ENCODE peak calls at places on chromosomes 5 and 9, in four cellular contexts. Q, U, X and I are unnamed samples.

GRCh38 chr9:129415031-129415953 is 205.6 kb downstream of the C9orf50 start:
- DNase-seq in Q (no peak), X (no peak), U (peak), I (no peak)

GRCh38 chr9:37999501-38000189 is 69.4 kb downstream of the SHB start:
- DNase-seq in U (no peak), X (no peak), Q (no peak), I (no peak)

GRCh38 chr5:132283423-132284043 is 10.7 kb upstream of the SLC22A4 start:
- DNase-seq in U (peak), X (peak), Q (no peak), I (no peak)

GRCh38 chr5:139245637-139246335 is 47.6 kb upstream of the SIL1 start:
- DNase-seq in X (no peak), Q (no peak), U (no peak), I (no peak)

GRCh38 chr5:138666226-138666742 is 86.9 kb upstream of the CTNNA1 start:
- DNase-seq in X (no peak), U (no peak), Q (no peak), I (no peak)

GRCh38 chr5:1285883-1286291 is 9.0 kb downstream of the TERT start:
- DNase-seq in Q (no peak), X (no peak), U (no peak), I (no peak)

GRCh38 chr5:380701-381309 is 59.3 kb downstream of the AHRR start:
- DNase-seq in X (no peak), U (no peak), Q (no peak), I (no peak)

GRCh38 chr5:59661939-59662615 is 231.4 kb downstream of the PDE4D start:
- DNase-seq in U (peak), X (peak), Q (no peak), I (no peak)

GRCh38 chr5:180201051-180201987 is 7.7 kb downstream of the RASGEF1C start:
- DNase-seq in Q (peak), X (peak), U (peak), I (peak)

GRCh38 chr5:149221326-149221725 is 50.3 kb upstream of the AFAP1L1 start:
- DNase-seq in Q (no peak), X (no peak), U (peak), I (no peak)

GRCh38 chr5:163318707-163319106 is 118.7 kb upstream of the CCNG1 start:
- DNase-seq in U (no peak), Q (no peak), X (no peak), I (no peak)

GRCh38 chr9:115250646-115251045 is 132.7 kb upstream of the TNC start:
- DNase-seq in Q (no peak), X (no peak), U (no peak), I (no peak)

GRCh38 chr5:131261483-131261882 is 2.4 kb upstream of the CDC42SE2 start:
- DNase-seq in X (no peak), U (no peak), Q (no peak), I (no peak)

GRCh38 chr5:134397196-134397595 is 14.5 kb downstream of the CDKN2AIPNL start:
- DNase-seq in Q (no peak), X (no peak), U (no peak), I (no peak)

GRCh38 chr9:106613250-106613737 is 249.7 kb upstream of the ZNF462 start:
- DNase-seq in Q (no peak), X (no peak), U (no peak), I (no peak)

GRCh38 chr9:120353501-120353900 is 226.5 kb downstream of the CDK5RAP2 start:
- DNase-seq in U (no peak), Q (no peak), X (no peak), I (no peak)

GRCh38 chr9:116027096-116027495 is 126.5 kb upstream of the PAPPA start:
- DNase-seq in U (no peak), X (no peak), Q (no peak), I (no peak)

GRCh38 chr5:109743770-109744212 is 54.1 kb downstream of the MAN2A1 start:
- DNase-seq in X (no peak), U (peak), Q (peak), I (no peak)

GRCh38 chr5:170471551-170472212 is 32.1 kb upstream of the KCNIP1 start:
- DNase-seq in X (no peak), Q (no peak), U (no peak), I (no peak)

GRCh38 chr5:78280261-78280660 is 14.2 kb downstream of the AP3B1 start:
- DNase-seq in Q (no peak), U (no peak), X (no peak), I (no peak)

GRCh38 chr5:155844541-155844940 is 482.4 kb upstream of the SGCD start:
- DNase-seq in Q (no peak), U (no peak), X (no peak), I (no peak)

GRCh38 chr9:12694013-12694412 is 828 bp downstream of the TYRP1 start:
- DNase-seq in X (no peak), Q (no peak), U (no peak), I (no peak)

GRCh38 chr5:1930880-1931589 is 48.3 kb upstream of the IRX4 start:
- DNase-seq in U (no peak), Q (no peak), X (peak), I (no peak)

GRCh38 chr9:120655005-120655622 is 59.2 kb downstream of the MEGF9 start:
- DNase-seq in Q (no peak), X (no peak), U (no peak), I (no peak)

GRCh38 chr5:132886064-132886823 is 12.8 kb downstream of the LEAP2 start:
- DNase-seq in U (no peak), X (no peak), Q (no peak), I (no peak)

GRCh38 chr9:111529787-111530186 is 4.8 kb downstream of the ZNF483 start:
- DNase-seq in Q (no peak), X (no peak), U (no peak), I (no peak)

GRCh38 chr9:4620046-4620765 is 41.9 kb upstream of the PLPP6 start:
- DNase-seq in U (no peak), Q (no peak), X (no peak), I (no peak)

GRCh38 chr5:1058549-1058945 is 49.9 kb downstream of the NKD2 start:
- DNase-seq in X (no peak), Q (no peak), U (no peak), I (no peak)

GRCh38 chr5:141808857-141809256 is 69.4 kb downstream of the PCDH1 start:
- DNase-seq in X (no peak), U (no peak), Q (no peak), I (no peak)

GRCh38 chr5:116038817-116039216 is 6.5 kb downstream of the ARL14EPL start:
- DNase-seq in X (no peak), Q (no peak), U (no peak), I (no peak)
- TF ChIP-seq REST in X (no peak), Q (no peak), U (no peak), I (no peak)

DNA sequence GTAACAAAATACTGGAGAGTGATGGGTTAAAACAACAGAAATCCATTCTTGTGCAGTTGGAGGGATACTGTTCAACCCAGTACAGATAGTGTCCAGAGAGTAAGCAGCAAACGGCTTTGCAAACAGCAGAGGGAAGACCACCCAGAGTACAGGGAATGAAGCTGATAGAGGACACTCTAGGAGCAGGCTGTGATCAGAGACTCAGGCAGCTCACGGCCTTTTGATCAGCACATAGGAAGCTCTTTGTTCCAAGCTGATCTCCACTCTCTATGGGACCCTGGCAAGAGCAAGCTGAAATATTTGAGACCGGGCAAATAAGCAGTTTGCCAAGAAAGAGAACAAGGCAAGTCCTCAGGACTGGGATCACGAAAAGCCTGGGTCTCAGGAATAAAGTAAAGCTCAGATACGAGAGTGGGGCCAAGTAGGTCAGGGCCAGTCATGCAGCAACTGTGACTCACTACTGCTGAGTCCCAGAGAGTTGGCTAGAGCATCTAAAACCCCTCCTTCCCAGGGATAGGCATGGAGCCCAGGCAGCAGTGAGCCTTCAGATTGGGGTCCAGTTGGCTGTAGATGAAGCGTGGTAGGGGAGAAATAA is 52.4 kb downstream of the MELK start:
- DNase-seq in U (no peak), X (no peak), Q (no peak), I (peak)
- TF ChIP-seq ELF1 in U (no peak), X (no peak), Q (no peak), I (no peak)

GRCh38 chr9:112761912-112762651 is 11.5 kb downstream of the SNX30 start:
- DNase-seq in U (no peak), Q (no peak), X (no peak), I (no peak)

GRCh38 chr9:112762726-112763518 is 12.4 kb downstream of the SNX30 start:
- DNase-seq in X (no peak), U (no peak), Q (no peak), I (no peak)

GRCh38 chr9:112764837-112765236 is 14.3 kb downstream of the SNX30 start:
- DNase-seq in Q (peak), U (peak), X (no peak), I (no peak)

GRCh38 chr9:112765281-112765680 is 14.7 kb downstream of the SNX30 start:
- DNase-seq in X (no peak), Q (no peak), U (no peak), I (no peak)

DNA sequence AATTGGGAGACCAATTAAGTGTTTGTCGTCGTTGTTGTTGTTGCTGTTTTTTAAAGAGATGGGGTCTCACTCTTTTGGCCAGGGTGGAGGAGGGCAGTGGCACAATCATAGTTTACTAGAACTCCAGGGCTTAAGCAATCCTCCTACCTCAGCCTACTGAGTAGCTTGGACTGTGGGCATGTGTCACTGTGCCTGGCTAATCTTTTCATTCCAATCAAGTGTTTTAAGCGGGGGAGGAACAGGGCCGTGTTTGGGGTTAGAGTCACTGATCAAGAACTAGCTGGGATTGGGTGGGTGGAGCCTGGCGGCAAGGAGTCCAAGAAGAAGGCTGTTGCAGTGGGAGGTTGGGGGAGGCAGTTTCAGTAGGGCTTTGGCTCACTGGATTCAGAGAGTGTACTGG is 13.8 kb downstream of the SNX30 start:
- DNase-seq in X (no peak), Q (peak), U (peak), I (no peak)
- TF ChIP-seq REST in X (no peak), Q (no peak), U (no peak), I (no peak)

GRCh38 chr5:77235881-77236560 is 25.5 kb downstream of the PDE8B start:
- DNase-seq in U (no peak), X (no peak), Q (no peak), I (no peak)
- TF ChIP-seq ELF1 in U (no peak), X (no peak), Q (no peak), I (no peak)

GRCh38 chr9:6413365-6414263 is 615 bp downstream of the UHRF2 start:
- DNase-seq in U (no peak), X (peak), Q (peak), I (no peak)
- TF ChIP-seq REST in U (no peak), X (no peak), Q (no peak), I (no peak)